ENCODE peak calls at places on chromosomes 1 and 21, in ten cellular contexts. X is AG08395; N is nephron progenitor cell; F is SK-N-SH; U is left ventricle myocardium inferior; H is heart right ventricle; K is stimulated activated CD4-positive, alpha-beta T cell treated with anti-CD3 and anti-CD28 coated beads, Interleukin-4, amount 100 ng/mL, for 48 hours; A is fibroblast of the conjunctiva; Q is colonic mucosa; R is T-helper 1 cell. O is an unnamed sample.

GRCh38 chr1:165637427-165637826 is 6.4 kb downstream of the MGST3 start:
- DNase-seq in K (no peak), A (peak), N (no peak), Q (peak), F (no peak), R (no peak), H (no peak), X (peak), U (no peak), O (peak)

GRCh38 chr1:228224198-228225164 is 16.6 kb downstream of the OBSCN start:
- DNase-seq in Q (peak), K (no peak), H (no peak), A (no peak), N (no peak), U (no peak), F (no peak), R (no peak), X (no peak), O (no peak)

GRCh38 chr1:100107696-100108095 is 25.0 kb downstream of the SASS6 start:
- DNase-seq in A (no peak), H (no peak), F (no peak), Q (no peak), U (no peak), K (no peak), X (no peak), R (no peak), N (no peak), O (no peak)

GRCh38 chr1:25907473-25908058 is 1.3 kb upstream of the STMN1 start:
- DNase-seq in Q (no peak), U (no peak), A (no peak), N (no peak), K (no peak), X (no peak), H (no peak), R (no peak), F (no peak), O (no peak)

GRCh38 chr1:57340361-57341192 is 83.3 kb downstream of the DAB1 start:
- DNase-seq in A (no peak), N (no peak), U (no peak), R (no peak), Q (no peak), K (no peak), F (peak), H (no peak), X (no peak), O (no peak)

GRCh38 chr1:14910947-14911721 is 242.4 kb upstream of the TMEM51 start:
- DNase-seq in H (no peak), F (no peak), N (no peak), Q (no peak), A (no peak), K (no peak), R (no peak), U (no peak), X (no peak), O (peak)

GRCh38 chr1:145778146-145778540 is 45.8 kb downstream of the RNF115 start:
- DNase-seq in K (no peak), N (no peak), R (no peak), H (no peak), Q (no peak), U (no peak), X (no peak), A (peak), F (no peak), O (peak)

GRCh38 chr1:87109012-87109411 is 194.6 kb downstream of the HS2ST1 start:
- DNase-seq in A (no peak), H (no peak), R (no peak), Q (no peak), X (no peak), N (no peak), F (no peak), K (no peak), U (no peak), O (no peak)

GRCh38 chr1:37765937-37766664 is 1.2 kb upstream of the EPHA10 start:
- DNase-seq in Q (no peak), U (no peak), H (no peak), A (no peak), X (no peak), N (no peak), F (peak), K (no peak), R (no peak), O (no peak)

GRCh38 chr21:17921579-17922530 is 102.7 kb upstream of the C21orf91 start:
- DNase-seq in F (peak), X (peak), N (no peak), K (no peak), A (peak), H (no peak), Q (no peak), R (no peak), U (no peak), O (peak)

GRCh38 chr1:212229654-212230053 is 55.6 kb upstream of the PPP2R5A start:
- DNase-seq in U (no peak), H (no peak), A (no peak), X (peak), K (no peak), R (no peak), N (no peak), F (no peak), Q (no peak), O (no peak)

GRCh38 chr1:54934869-54935268 is 45.6 kb upstream of the TMEM61 start:
- DNase-seq in R (no peak), H (no peak), U (no peak), A (peak), X (peak), K (no peak), F (no peak), N (no peak), Q (no peak), O (peak)

GRCh38 chr1:55316494-55316893 is 101.3 kb upstream of the USP24 start:
- DNase-seq in Q (no peak), H (no peak), N (no peak), X (no peak), R (no peak), U (no peak), K (no peak), A (no peak), F (no peak), O (no peak)

GRCh38 chr1:154493276-154493675 is 8.7 kb upstream of the TDRD10 start:
- DNase-seq in K (no peak), H (peak), A (no peak), F (peak), R (no peak), Q (no peak), X (no peak), N (no peak), U (peak), O (no peak)

GRCh38 chr1:226722240-226722900 is 16.7 kb downstream of the ITPKB start:
- DNase-seq in Q (no peak), X (no peak), A (no peak), F (no peak), U (no peak), N (no peak), R (no peak), H (no peak), K (no peak), O (no peak)

GRCh38 chr1:12565966-12566352 is 52.1 kb downstream of the DHRS3 start:
- DNase-seq in H (no peak), K (no peak), X (no peak), U (no peak), F (no peak), N (no peak), R (no peak), A (no peak), Q (no peak), O (no peak)

GRCh38 chr1:183780757-183781156 is 24.2 kb upstream of the RGL1 start:
- DNase-seq in N (no peak), R (no peak), H (no peak), U (no peak), A (no peak), F (no peak), X (no peak), K (no peak), Q (no peak), O (no peak)

GRCh38 chr1:205933672-205934618 is 9.3 kb downstream of the SLC26A9 start:
- DNase-seq in F (no peak), Q (no peak), N (no peak), H (no peak), R (no peak), A (no peak), X (peak), U (no peak), K (no peak), O (peak)

GRCh38 chr1:32733573-32734321 is 31.2 kb upstream of the SYNC start:
- DNase-seq in Q (no peak), R (no peak), F (no peak), U (no peak), A (no peak), H (no peak), N (peak), X (no peak), K (no peak), O (no peak)

GRCh38 chr1:6148497-6149241 is 31.5 kb downstream of the CHD5 start:
- DNase-seq in U (peak), K (peak), H (peak), R (peak), N (peak), X (peak), Q (peak), A (no peak), F (peak), O (no peak)

GRCh38 chr1:27416387-27417111 is 24.1 kb downstream of the GPR3 start:
- DNase-seq in K (no peak), H (no peak), A (peak), N (no peak), R (no peak), X (peak), Q (peak), U (no peak), F (peak), O (peak)

GRCh38 chr1:37515185-37516034 is 844 bp upstream of the MEAF6 start:
- DNase-seq in H (no peak), A (no peak), R (no peak), Q (no peak), U (no peak), F (no peak), X (no peak), N (no peak), K (no peak), O (no peak)

GRCh38 chr1:71093938-71094337 is 13.1 kb upstream of the ZRANB2 start:
- DNase-seq in R (no peak), U (no peak), F (peak), H (no peak), Q (no peak), A (no peak), X (peak), N (no peak), K (no peak), O (peak)

GRCh38 chr1:245301162-245301580 is 146.4 kb downstream of the KIF26B start:
- DNase-seq in R (no peak), A (no peak), H (peak), K (no peak), Q (no peak), F (no peak), U (peak), N (no peak), X (peak), O (no peak)

GRCh38 chr1:101463195-101463594 is 226.4 kb downstream of the S1PR1 start:
- DNase-seq in K (no peak), U (no peak), X (no peak), H (no peak), R (no peak), A (no peak), N (no peak), F (no peak), Q (no peak), O (peak)

GRCh38 chr1:178282949-178283367 is 189.1 kb downstream of the RASAL2 start:
- DNase-seq in F (peak), H (no peak), A (peak), N (no peak), X (peak), R (no peak), K (no peak), Q (no peak), U (no peak), O (peak)

GRCh38 chr1:180927841-180928240 is 15.1 kb downstream of the KIAA1614 start:
- DNase-seq in N (no peak), U (no peak), K (no peak), X (no peak), H (no peak), A (no peak), Q (no peak), F (peak), R (no peak), O (no peak)

GRCh38 chr1:216805233-216805632 is 82.0 kb upstream of the ESRRG start:
- DNase-seq in N (no peak), X (no peak), F (no peak), R (no peak), K (no peak), U (no peak), A (no peak), Q (no peak), H (no peak), O (no peak)

GRCh38 chr1:11930571-11931445 is 3.7 kb upstream of the PLOD1 start:
- DNase-seq in F (peak), Q (no peak), H (no peak), N (no peak), A (no peak), X (peak), U (peak), R (no peak), K (no peak), O (no peak)

GRCh38 chr1:234963180-234963903 is 165.3 kb downstream of the TOMM20 start:
- DNase-seq in U (peak), N (no peak), A (peak), X (peak), Q (peak), F (no peak), H (peak), K (peak), R (peak), O (peak)

GRCh38 chr1:209202826-209203439 is 380.6 kb upstream of the CAMK1G start:
- DNase-seq in R (no peak), Q (no peak), A (peak), X (peak), N (peak), U (no peak), H (no peak), K (no peak), F (peak), O (peak)

GRCh38 chr1:27726173-27726793 is 522 bp downstream of the FAM76A start:
- DNase-seq in Q (peak), X (peak), N (peak), A (peak), R (peak), H (peak), U (peak), F (peak), K (peak), O (peak)

GRCh38 chr1:177274687-177275211 is 104.0 kb downstream of the BRINP2 start:
- DNase-seq in K (no peak), Q (no peak), U (peak), A (peak), N (no peak), H (peak), R (no peak), F (no peak), X (peak), O (peak)

GRCh38 chr1:212137854-212138253 is 102.3 kb downstream of the DTL start:
- DNase-seq in A (no peak), H (no peak), R (no peak), F (no peak), K (no peak), Q (no peak), X (no peak), N (no peak), U (no peak), O (no peak)

GRCh38 chr1:228344631-228345072 is 62.0 kb downstream of the TRIM11 start:
- DNase-seq in H (peak), Q (no peak), R (no peak), U (peak), X (no peak), N (peak), A (no peak), K (no peak), F (no peak), O (no peak)